ENCODE peak calls at places on chromosomes 3 and 15, in four cellular contexts. Z is H1, P is K562, M is HepG2. G is an unnamed sample.
A peak's percentile ranks its signal among the peaks of the same experiment; 100 is the strongest.

GRCh38 chr3:184531580-184532290 is 29.9 kb upstream of the EPHB3 start:
- DNase-seq in M (no peak), Z (no peak), P (no peak), G (no peak)

GRCh38 chr3:85172001-85172400 is 213.2 kb downstream of the CADM2 start:
- DNase-seq in Z (no peak), M (no peak), P (no peak), G (no peak)

GRCh38 chr3:104460477-104461406 is 906.0 kb upstream of the ALCAM start:
- DNase-seq in M (no peak), P (no peak), Z (peak; percentile 13), G (no peak)

GRCh38 chr3:39067286-39067685 is 15.5 kb downstream of the WDR48 start:
- DNase-seq in Z (no peak), P (no peak), M (no peak), G (no peak)

GRCh38 chr3:188947983-188948657 is 223.7 kb upstream of the TPRG1 start:
- DNase-seq in M (no peak), P (no peak), Z (peak; percentile 64), G (peak; percentile 87)

GRCh38 chr15:75069301-75069925 is 46.0 kb downstream of the PPCDC start:
- DNase-seq in Z (no peak), P (no peak), M (no peak), G (no peak)

GRCh38 chr3:23752126-23752525 is 53.6 kb upstream of the UBE2E1 start:
- DNase-seq in P (peak; percentile 8), M (no peak), Z (no peak), G (no peak)

GRCh38 chr3:64224826-64225606 is at the start of gene PRICKLE2:
- DNase-seq in M (no peak), P (peak; percentile 2), Z (peak; percentile 43), G (peak; percentile 90)

GRCh38 chr15:59432389-59432788 is 5.6 kb upstream of the FAM81A start:
- DNase-seq in P (no peak), M (no peak), Z (no peak), G (no peak)

GRCh38 chr3:47083786-47084185 is 80.1 kb downstream of the SETD2 start:
- DNase-seq in M (no peak), Z (no peak), P (no peak), G (no peak)

GRCh38 chr3:105322570-105323273 is 44.0 kb upstream of the ALCAM start:
- DNase-seq in M (no peak), Z (no peak), P (no peak), G (no peak)

GRCh38 chr3:142501004-142501926 is 53.4 kb upstream of the XRN1 start:
- DNase-seq in Z (no peak), P (no peak), M (no peak), G (no peak)

GRCh38 chr3:126959921-126960603 is 22.9 kb upstream of the PLXNA1 start:
- DNase-seq in Z (no peak), M (peak; percentile 64), P (no peak), G (peak; percentile 49)

GRCh38 chr15:46576611-46577010 is 941.8 kb downstream of the SQOR start:
- DNase-seq in Z (no peak), M (no peak), P (no peak), G (no peak)

GRCh38 chr3:9175421-9175820 is 74.0 kb downstream of the SRGAP3 start:
- DNase-seq in Z (no peak), M (no peak), P (no peak), G (peak; percentile 66)

GRCh38 chr3:115922681-115923347 is 299.5 kb downstream of the GAP43 start:
- DNase-seq in Z (peak; percentile 17), M (peak; percentile 10), P (peak; percentile 5), G (no peak)

GRCh38 chr3:38327335-38328009 is 19.1 kb upstream of the XYLB start:
- DNase-seq in M (no peak), P (peak; percentile 59), Z (no peak), G (no peak)

GRCh38 chr3:178802993-178803693 is 266.9 kb downstream of the KCNMB2 start:
- DNase-seq in Z (no peak), M (no peak), P (no peak), G (no peak)

GRCh38 chr3:3798641-3799113 is 554 bp upstream of the LRRN1 start:
- DNase-seq in P (no peak), M (no peak), Z (peak; percentile 10), G (no peak)

GRCh38 chr3:44160818-44161217 is 80.9 kb upstream of the TOPAZ1 start:
- DNase-seq in P (no peak), Z (no peak), M (no peak), G (no peak)

GRCh38 chr15:85649372-85649771 is 145.4 kb downstream of the KLHL25 start:
- DNase-seq in P (peak; percentile 2), Z (no peak), M (peak; percentile 74), G (peak; percentile 36)

GRCh38 chr3:112405845-112406244 is 72.9 kb downstream of the CD200 start:
- DNase-seq in M (no peak), P (no peak), Z (no peak), G (no peak)

GRCh38 chr3:174270841-174271240 is 588.3 kb upstream of the NAALADL2 start:
- DNase-seq in P (no peak), M (no peak), Z (no peak), G (no peak)
- TF ChIP-seq CEBPB in P (no peak), M (no peak), Z (no peak), G (no peak)

GRCh38 chr3:139301183-139301582 is 42.6 kb upstream of the MRPS22 start:
- DNase-seq in Z (no peak), P (peak; percentile 48), M (peak; percentile 29), G (no peak)

GRCh38 chr3:139302801-139303113 is 41.1 kb upstream of the MRPS22 start:
- DNase-seq in Z (no peak), M (no peak), P (no peak), G (no peak)

GRCh38 chr3:139303216-139303615 is 40.6 kb upstream of the MRPS22 start:
- DNase-seq in M (no peak), P (no peak), Z (no peak), G (no peak)

GRCh38 chr3:139301654-139302053 is 42.2 kb upstream of the MRPS22 start:
- DNase-seq in P (no peak), Z (no peak), M (no peak), G (no peak)

GRCh38 chr3:139302084-139302800 is 41.6 kb upstream of the MRPS22 start:
- DNase-seq in M (peak; percentile 57), Z (no peak), P (no peak), G (peak; percentile 77)
- TF ChIP-seq RAD21 in M (no peak), Z (no peak), P (no peak), G (no peak)

DNA sequence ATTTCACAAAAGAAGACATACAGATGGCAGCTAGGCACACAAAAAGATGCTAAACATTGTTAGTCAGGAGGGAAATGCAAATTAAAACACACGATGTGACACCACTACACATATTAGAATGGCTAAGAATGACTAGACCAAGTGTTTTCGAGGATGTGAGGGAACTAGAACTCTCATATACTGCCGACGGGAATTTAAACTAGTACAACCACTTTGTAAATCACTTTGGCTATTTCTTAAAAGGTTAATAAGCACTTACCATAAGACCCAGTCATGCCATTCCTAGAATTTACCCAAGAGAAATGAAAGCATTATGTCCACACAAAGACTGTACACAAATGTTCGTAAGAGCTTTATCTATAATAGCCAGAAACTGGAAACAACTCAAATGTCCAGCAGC is 5.6 kb downstream of the CEP70 start:
- DNase-seq in Z (no peak), P (no peak), M (no peak), G (no peak)
- TF ChIP-seq PHF8 in Z (no peak), P (no peak), M (no peak), G (no peak)

GRCh38 chr3:61589856-61590255 is 28.5 kb downstream of the PTPRG start:
- DNase-seq in M (no peak), Z (no peak), P (peak; percentile 1), G (peak; percentile 35)
- TF ChIP-seq CEBPB in M (no peak), Z (no peak), P (no peak), G (no peak)

GRCh38 chr3:128294999-128295468 is 141.8 kb downstream of the EEFSEC start:
- DNase-seq in M (no peak), Z (no peak), P (no peak), G (no peak)

GRCh38 chr3:128296469-128297251 is 143.4 kb downstream of the EEFSEC start:
- DNase-seq in Z (no peak), P (no peak), M (no peak), G (no peak)

GRCh38 chr3:128301186-128302023 is 148.1 kb downstream of the EEFSEC start:
- DNase-seq in M (no peak), P (no peak), Z (no peak), G (no peak)

GRCh38 chr3:128293930-128294329 is 140.6 kb downstream of the EEFSEC start:
- DNase-seq in M (no peak), Z (no peak), P (no peak), G (no peak)

GRCh38 chr3:128297401-128298138 is 144.3 kb downstream of the EEFSEC start:
- DNase-seq in Z (no peak), P (no peak), M (no peak), G (peak; percentile 24)
- TF ChIP-seq RAD21 in Z (no peak), P (no peak), M (no peak), G (no peak)

DNA sequence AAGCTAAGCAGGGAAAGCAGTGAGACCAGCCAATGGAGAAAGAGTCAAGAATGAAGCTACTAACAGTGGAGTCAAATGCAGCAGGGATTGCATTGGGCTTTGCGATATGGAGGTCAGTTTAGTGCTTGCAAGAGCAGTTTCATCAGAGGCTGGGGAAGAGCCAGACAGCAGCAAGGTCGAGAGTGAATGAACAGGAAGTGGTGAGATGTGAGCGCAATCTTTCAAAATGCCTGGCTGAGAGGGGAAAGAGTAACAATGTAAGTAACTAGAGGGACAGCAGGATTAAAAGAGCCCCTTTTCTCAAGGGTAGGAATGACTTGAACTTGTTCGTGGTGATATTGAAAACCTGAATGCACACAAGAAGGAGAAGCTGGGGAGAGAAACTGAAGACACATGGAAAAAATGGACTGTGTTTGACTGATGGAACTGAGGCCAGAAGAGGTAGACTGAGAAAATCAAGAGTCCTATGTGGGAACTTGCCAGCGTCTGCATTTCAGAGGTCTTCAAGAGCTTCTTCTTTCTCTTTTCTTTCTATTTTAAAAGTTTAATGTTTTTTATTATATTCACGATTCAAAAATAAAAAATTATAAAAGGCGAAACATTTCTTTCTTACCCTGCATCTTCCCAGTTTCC is 30.6 kb upstream of the GPR160 start:
- DNase-seq in M (peak; percentile 51), Z (no peak), P (peak; percentile 18), G (no peak)
- TF ChIP-seq PHF8 in M (no peak), Z (no peak), P (no peak), G (no peak)